ENCODE peak calls at places on chromosomes 1 and 21, in ten cellular contexts. A, Z, T, U, K, N, M, I, V and C are unnamed samples.

GRCh38 chr1:110239491-110240430 is 29.6 kb downstream of the KCNC4 start:
- DNase-seq in M (no peak), I (no peak), A (no peak), K (no peak), N (no peak), U (no peak), T (no peak), Z (no peak), V (no peak), C (no peak)

GRCh38 chr1:245823408-245824147 is 668.8 kb downstream of the KIF26B start:
- DNase-seq in K (no peak), U (no peak), V (no peak), N (no peak), I (no peak), M (no peak), Z (no peak), T (no peak), A (no peak), C (no peak)

GRCh38 chr1:89518116-89518780 is 6.4 kb upstream of the LRRC8B start:
- DNase-seq in T (no peak), U (no peak), Z (no peak), I (no peak), A (no peak), M (no peak), V (no peak), N (no peak), K (no peak), C (no peak)

GRCh38 chr1:5651964-5652751 is 340.1 kb downstream of the NPHP4 start:
- DNase-seq in A (peak), I (no peak), Z (no peak), N (no peak), T (no peak), M (no peak), V (no peak), K (no peak), U (no peak), C (no peak)

GRCh38 chr21:31509108-31510017 is 150.1 kb upstream of the SOD1 start:
- DNase-seq in K (peak), N (peak), V (no peak), I (peak), T (no peak), U (peak), Z (peak), A (peak), M (no peak), C (no peak)

GRCh38 chr1:165928075-165928731 is 100.8 kb downstream of the UCK2 start:
- DNase-seq in T (no peak), U (no peak), M (no peak), K (peak), Z (peak), V (no peak), A (peak), I (no peak), N (peak), C (peak)

GRCh38 chr1:227949954-227950734 is 2.4 kb upstream of the WNT9A start:
- DNase-seq in T (peak), K (no peak), N (no peak), V (no peak), M (no peak), U (no peak), A (no peak), I (no peak), Z (no peak), C (no peak)

GRCh38 chr1:214248294-214249082 is 32.5 kb upstream of the SMYD2 start:
- DNase-seq in M (no peak), T (no peak), I (no peak), A (no peak), N (no peak), V (no peak), Z (no peak), K (peak), U (no peak), C (no peak)

GRCh38 chr1:172821609-172822274 is 162.8 kb downstream of the FASLG start:
- DNase-seq in M (no peak), A (no peak), U (no peak), K (peak), T (no peak), I (no peak), Z (no peak), N (no peak), V (no peak), C (no peak)

GRCh38 chr1:221840511-221841243 is 98.8 kb upstream of the DUSP10 start:
- DNase-seq in Z (no peak), K (no peak), M (no peak), A (no peak), U (no peak), V (peak), T (no peak), N (no peak), I (no peak), C (no peak)

GRCh38 chr1:180773210-180773865 is 139.4 kb upstream of the KIAA1614 start:
- DNase-seq in I (no peak), T (no peak), M (no peak), N (no peak), K (peak), U (no peak), A (no peak), V (no peak), Z (no peak), C (no peak)

GRCh38 chr1:2528966-2529750 is 905 bp downstream of the HES5 start:
- DNase-seq in Z (no peak), N (peak), M (no peak), U (no peak), I (no peak), K (no peak), V (no peak), T (no peak), A (peak), C (no peak)

GRCh38 chr1:154469844-154470417 is 32.1 kb upstream of the TDRD10 start:
- DNase-seq in I (no peak), V (no peak), T (peak), A (peak), Z (no peak), K (no peak), N (no peak), M (no peak), U (no peak), C (no peak)

GRCh38 chr1:28684937-28685336 is 16.4 kb downstream of the GMEB1 start:
- DNase-seq in V (no peak), A (no peak), Z (no peak), N (no peak), U (no peak), I (no peak), M (no peak), K (no peak), T (no peak), C (no peak)

GRCh38 chr1:21175670-21176581 is 771 bp downstream of the EIF4G3 start:
- DNase-seq in U (peak), N (peak), V (peak), I (no peak), K (peak), A (peak), Z (no peak), M (peak), T (peak), C (no peak)

GRCh38 chr1:52348704-52349301 is 17.2 kb downstream of the CC2D1B start:
- DNase-seq in T (peak), V (no peak), U (no peak), K (peak), A (no peak), I (no peak), M (peak), Z (peak), N (no peak), C (no peak)

GRCh38 chr1:150161747-150162581 is 12.2 kb downstream of the PLEKHO1 start:
- DNase-seq in T (no peak), V (no peak), N (no peak), I (no peak), K (peak), A (no peak), Z (no peak), U (no peak), M (no peak), C (no peak)

GRCh38 chr21:37866027-37866426 is 50.2 kb downstream of the KCNJ6 start:
- DNase-seq in U (no peak), Z (no peak), I (no peak), A (no peak), N (no peak), T (no peak), M (no peak), V (no peak), K (peak), C (no peak)

GRCh38 chr1:48889088-48889487 is 112.4 kb upstream of the BEND5 start:
- DNase-seq in M (no peak), U (no peak), T (no peak), I (no peak), K (no peak), N (no peak), A (peak), V (no peak), Z (no peak), C (no peak)

GRCh38 chr1:229002037-229002436 is 266.8 kb downstream of the RHOU start:
- DNase-seq in V (no peak), Z (no peak), N (no peak), A (no peak), T (no peak), K (no peak), U (no peak), I (no peak), M (no peak), C (no peak)

GRCh38 chr1:36231191-36231590 is 6.9 kb downstream of the THRAP3 start:
- DNase-seq in A (no peak), V (no peak), M (no peak), T (no peak), I (no peak), U (no peak), K (no peak), N (no peak), Z (no peak), C (no peak)

GRCh38 chr1:189435398-189435797 is 1042.3 kb downstream of the BRINP3 start:
- DNase-seq in Z (no peak), T (no peak), U (no peak), A (no peak), V (no peak), I (no peak), M (no peak), N (no peak), K (no peak), C (no peak)

GRCh38 chr21:15967661-15968060 is 237.9 kb downstream of the USP25 start:
- DNase-seq in A (no peak), I (no peak), T (no peak), K (peak), U (no peak), Z (peak), N (no peak), M (no peak), V (no peak), C (no peak)

GRCh38 chr1:40258445-40258769 is 371 bp downstream of the ZMPSTE24 start:
- DNase-seq in N (no peak), V (no peak), K (peak), M (no peak), U (no peak), I (no peak), T (no peak), Z (no peak), A (no peak), C (no peak)

GRCh38 chr21:42250422-42251403 is 31.8 kb downstream of the ABCG1 start:
- DNase-seq in T (no peak), Z (no peak), A (no peak), K (no peak), V (no peak), M (no peak), N (no peak), I (no peak), U (no peak), C (no peak)

GRCh38 chr21:44973598-44973997 is 33.8 kb downstream of the SLX9 start:
- DNase-seq in K (no peak), U (no peak), N (no peak), I (no peak), Z (no peak), M (no peak), V (no peak), A (no peak), T (no peak), C (no peak)

GRCh38 chr21:44699502-44700001 is 2.6 kb downstream of the KRTAP10-12 start:
- DNase-seq in M (no peak), N (no peak), I (no peak), V (no peak), A (peak), U (no peak), Z (no peak), K (no peak), T (no peak), C (no peak)

GRCh38 chr1:207025144-207025880 is 7.2 kb downstream of the C1orf116 start:
- DNase-seq in T (peak), I (no peak), A (no peak), M (no peak), K (peak), U (no peak), V (no peak), Z (peak), N (no peak), C (no peak)

GRCh38 chr1:192512426-192513125 is 63.0 kb upstream of the RGS1 start:
- DNase-seq in K (no peak), N (no peak), I (no peak), Z (no peak), V (peak), T (no peak), M (no peak), U (no peak), A (no peak), C (no peak)

GRCh38 chr1:43370564-43370963 is 2.8 kb upstream of the ELOVL1 start:
- DNase-seq in T (no peak), I (no peak), M (no peak), Z (no peak), V (no peak), N (no peak), K (no peak), A (no peak), U (no peak), C (no peak)

GRCh38 chr1:204694145-204694544 is 8.6 kb upstream of the LRRN2 start:
- DNase-seq in N (no peak), T (no peak), Z (no peak), M (no peak), V (no peak), I (no peak), K (no peak), A (no peak), U (no peak), C (no peak)

GRCh38 chr1:221274373-221274772 is 395.1 kb downstream of the HLX start:
- DNase-seq in U (no peak), Z (no peak), M (no peak), V (no peak), K (no peak), A (peak), I (no peak), T (no peak), N (no peak), C (no peak)

GRCh38 chr1:228081578-228082259 is 789 bp upstream of the ARF1 start:
- DNase-seq in V (peak), I (no peak), K (no peak), A (peak), T (peak), U (no peak), N (no peak), Z (no peak), M (no peak), C (no peak)

GRCh38 chr21:31293986-31294385 is 50.1 kb downstream of the TIAM1 start:
- DNase-seq in M (no peak), K (peak), A (no peak), U (no peak), Z (peak), N (no peak), V (no peak), T (no peak), I (no peak), C (peak)

GRCh38 chr1:223776075-223776814 is 63.9 kb downstream of the CAPN2 start:
- DNase-seq in A (no peak), T (no peak), K (peak), U (peak), V (peak), I (no peak), M (no peak), Z (no peak), N (no peak), C (no peak)

GRCh38 chr1:152497273-152497672 is 13.3 kb upstream of the LCE5A start:
- DNase-seq in N (no peak), A (no peak), U (no peak), Z (peak), I (no peak), T (no peak), V (no peak), K (peak), M (no peak), C (no peak)

GRCh38 chr21:41564871-41565281 is 56.9 kb upstream of the TMPRSS2 start:
- DNase-seq in V (no peak), Z (no peak), K (peak), M (no peak), T (no peak), N (no peak), U (no peak), I (no peak), A (no peak), C (peak)